ENCODE peak calls at places on chromosomes 7 and 10, in four cellular contexts. W is PC-9, H is nephron progenitor cell, E is brain microvascular endothelial cell. J is an unnamed sample.

GRCh38 chr7:32494946-32495297 is 367 bp upstream of the AVL9 start:
- DNase-seq in E (no peak), W (no peak), H (no peak), J (no peak)

GRCh38 chr7:84317536-84317935 is 122.9 kb upstream of the SEMA3A start:
- DNase-seq in W (no peak), E (no peak), H (no peak), J (no peak)

GRCh38 chr7:28296571-28297483 is 115.5 kb upstream of the CREB5 start:
- DNase-seq in E (no peak), H (peak; percentile 64), W (no peak), J (no peak)

GRCh38 chr7:41943098-41943577 is 240.2 kb upstream of the INHBA start:
- DNase-seq in E (peak; percentile 74), W (peak; percentile 54), H (peak; percentile 92), J (no peak)

GRCh38 chr7:44955733-44956132 is 23.1 kb downstream of the MYO1G start:
- DNase-seq in W (no peak), H (no peak), E (no peak), J (no peak)

GRCh38 chr7:46720761-46721160 is 799.7 kb upstream of the IGFBP3 start:
- DNase-seq in E (no peak), W (no peak), H (no peak), J (no peak)

GRCh38 chr10:81179805-81180452 is 642.2 kb downstream of the SH2D4B start:
- DNase-seq in W (no peak), H (no peak), E (no peak), J (no peak)

GRCh38 chr7:37234928-37235327 is 213.7 kb downstream of the ELMO1 start:
- DNase-seq in E (no peak), H (peak; percentile 8), W (no peak), J (no peak)

GRCh38 chr10:31467791-31468535 is 148.9 kb downstream of the ZEB1 start:
- DNase-seq in E (no peak), H (no peak), W (peak; percentile 51), J (no peak)

GRCh38 chr7:138095972-138096935 is 20.0 kb downstream of the AKR1D1 start:
- DNase-seq in H (no peak), W (no peak), E (no peak), J (no peak)

GRCh38 chr7:150875791-150876190 is 23.5 kb downstream of the AOC1 start:
- DNase-seq in H (no peak), W (no peak), E (no peak), J (no peak)

GRCh38 chr10:71319042-71319799 is at the start of gene SLC29A3:
- DNase-seq in H (peak; percentile 82), E (peak; percentile 65), W (peak; percentile 68), J (no peak)

GRCh38 chr10:132407846-132408278 is 10.9 kb downstream of the PWWP2B start:
- DNase-seq in E (peak; percentile 31), W (peak; percentile 89), H (no peak), J (no peak)

GRCh38 chr10:78465456-78465855 is 431.8 kb downstream of the RPS24 start:
- DNase-seq in E (no peak), H (no peak), W (no peak), J (no peak)

GRCh38 chr7:30225863-30226361 is 58.5 kb upstream of the ZNRF2 start:
- DNase-seq in E (peak; percentile 12), W (peak; percentile 99), H (no peak), J (no peak)

GRCh38 chr10:80454526-80455460 is 683 bp downstream of the TSPAN14 start:
- DNase-seq in E (no peak), H (peak; percentile 60), W (no peak), J (no peak)

GRCh38 chr7:120740348-120740747 is 117.6 kb downstream of the TSPAN12 start:
- DNase-seq in H (no peak), E (peak; percentile 62), W (no peak), J (no peak)

GRCh38 chr10:104328916-104329710 is 9.2 kb downstream of the ITPRIP start:
- DNase-seq in H (no peak), W (peak; percentile 90), E (peak; percentile 93), J (no peak)

GRCh38 chr7:51732951-51733350 is 416.3 kb upstream of the COBL start:
- DNase-seq in H (no peak), E (no peak), W (no peak), J (no peak)

GRCh38 chr10:44069573-44069972 is 315.3 kb downstream of the CXCL12 start:
- DNase-seq in W (no peak), E (no peak), H (no peak), J (no peak)

GRCh38 chr7:123633553-123633952 is 22.1 kb upstream of the LMOD2 start:
- DNase-seq in E (peak; percentile 77), H (no peak), W (peak; percentile 55), J (no peak)

GRCh38 chr10:114795039-114795438 is 26.5 kb upstream of the FHIP2A start:
- DNase-seq in E (peak; percentile 12), W (no peak), H (no peak), J (no peak)

GRCh38 chr10:119643306-119644214 is 7.6 kb upstream of the BAG3 start:
- DNase-seq in H (no peak), E (no peak), W (no peak), J (no peak)
- TF ChIP-seq CTCF in H (no peak), E (peak; percentile 18), W (no peak), J (peak; percentile 8)

DNA sequence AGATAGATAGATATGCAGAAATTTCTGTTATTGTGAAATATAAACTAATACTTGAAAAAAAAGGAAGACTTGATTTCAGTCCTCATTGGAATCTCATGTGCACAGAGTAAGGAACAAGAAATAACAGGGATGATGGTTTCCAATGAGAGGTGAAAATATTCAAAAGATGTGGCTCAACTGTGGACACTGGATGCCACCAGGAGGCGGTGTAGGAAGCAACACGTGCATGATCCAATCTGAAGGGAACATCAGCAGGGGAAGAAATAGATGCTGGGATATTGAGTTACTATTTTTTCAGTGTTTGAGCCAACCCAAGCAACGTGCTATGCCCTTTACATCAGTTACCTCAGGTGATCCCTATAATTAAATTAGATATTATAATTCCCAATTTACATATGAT is 710.8 kb upstream of the LRRTM3 start:
- DNase-seq in H (no peak), W (no peak), E (no peak), J (no peak)
- TF ChIP-seq CTCF in H (peak; percentile 10), W (no peak), E (peak; percentile 39), J (no peak)

GRCh38 chr7:149811221-149811620 is 27.0 kb upstream of the ZNF862 start:
- DNase-seq in E (no peak), H (no peak), W (no peak), J (no peak)
- TF ChIP-seq CTCF in E (peak; percentile 56), H (no peak), W (peak; percentile 58), J (peak; percentile 16)

DNA sequence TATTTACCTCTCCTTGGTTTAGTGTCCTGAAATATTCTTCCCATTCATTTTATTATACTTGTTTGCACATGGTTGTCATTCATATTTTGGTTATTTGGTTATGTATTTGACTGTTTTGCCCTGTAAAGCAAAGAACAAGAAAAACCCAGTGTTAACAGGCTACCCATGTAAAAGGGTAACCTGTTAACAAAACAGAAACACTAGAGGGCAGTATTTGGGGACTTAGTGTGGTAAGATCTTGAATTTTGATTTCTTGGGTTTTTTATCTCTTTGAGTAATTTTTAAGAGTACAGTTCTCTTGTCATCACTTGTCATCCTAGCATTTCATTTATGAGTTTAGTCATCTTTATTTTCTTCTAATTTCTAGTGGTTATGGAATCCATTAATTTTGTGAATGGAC is 51.3 kb downstream of the POLL start:
- DNase-seq in W (no peak), E (no peak), H (no peak), J (no peak)
- TF ChIP-seq CTCF in W (peak; percentile 60), E (peak; percentile 32), H (peak; percentile 64), J (no peak)

GRCh38 chr10:101238732-101239105 is 9.5 kb upstream of the LBX1 start:
- DNase-seq in E (no peak), W (no peak), H (peak; percentile 62), J (no peak)
- TF ChIP-seq CTCF in E (peak; percentile 67), W (peak; percentile 21), H (peak; percentile 89), J (peak; percentile 25)

GRCh38 chr7:19020062-19020461 is 97.4 kb downstream of the TWIST1 start:
- DNase-seq in W (peak; percentile 24), H (no peak), E (no peak), J (no peak)
- TF ChIP-seq CTCF in W (no peak), H (no peak), E (no peak), J (no peak)

GRCh38 chr7:103573479-103574058 is 127.6 kb upstream of the SLC26A5 start:
- DNase-seq in W (peak; percentile 38), E (no peak), H (no peak), J (no peak)
- TF ChIP-seq CTCF in W (peak; percentile 83), E (peak; percentile 15), H (peak; percentile 74), J (no peak)

GRCh38 chr7:140005754-140006503 is 56.8 kb downstream of the PARP12 start:
- DNase-seq in W (no peak), H (peak; percentile 39), E (peak; percentile 52), J (no peak)
- TF ChIP-seq CTCF in W (peak; percentile 51), H (no peak), E (peak; percentile 80), J (peak; percentile 57)

J was measured in AG04449.